ENCODE peak calls at places on chromosomes 11 and 22, in five cellular contexts. One of them, this sample, is unnamed.

GRCh38 chr11:1009371-1009770 is 27.1 kb downstream of the MUC6 start:
- DNase-seq in H1: no peak
- DNase-seq in neuronal stem cell: no peak
- DNase-seq in IMR-90: no peak
- DNase-seq in mesenchymal stem cell: no peak
- DNase-seq in this sample: no peak

GRCh38 chr11:62555464-62556092 is 9.0 kb upstream of the AHNAK start:
- DNase-seq in H1: no peak
- DNase-seq in neuronal stem cell: no peak
- DNase-seq in IMR-90: peak; percentile 30
- DNase-seq in mesenchymal stem cell: no peak
- DNase-seq in this sample: no peak

GRCh38 chr11:8503872-8504491 is 90.0 kb downstream of the STK33 start:
- DNase-seq in H1: no peak
- DNase-seq in neuronal stem cell: no peak
- DNase-seq in IMR-90: no peak
- DNase-seq in mesenchymal stem cell: no peak
- DNase-seq in this sample: no peak

GRCh38 chr11:82902086-82902485 is 550 bp downstream of the DDIAS start:
- DNase-seq in H1: no peak
- DNase-seq in neuronal stem cell: no peak
- DNase-seq in IMR-90: no peak
- DNase-seq in mesenchymal stem cell: no peak
- DNase-seq in this sample: no peak

GRCh38 chr11:66951927-66952337 is 6.3 kb downstream of the PC start:
- DNase-seq in H1: no peak
- DNase-seq in neuronal stem cell: no peak
- DNase-seq in IMR-90: peak; percentile 60
- DNase-seq in mesenchymal stem cell: peak; percentile 64
- DNase-seq in this sample: no peak

GRCh38 chr22:27100789-27101188 is 443.4 kb downstream of the MIAT start:
- DNase-seq in H1: no peak
- DNase-seq in neuronal stem cell: peak; percentile 59
- DNase-seq in IMR-90: peak; percentile 45
- DNase-seq in mesenchymal stem cell: peak; percentile 87
- DNase-seq in this sample: no peak

GRCh38 chr22:25120093-25120561 is 79.5 kb upstream of the CRYBB3 start:
- DNase-seq in H1: no peak
- DNase-seq in neuronal stem cell: peak; percentile 35
- DNase-seq in IMR-90: no peak
- DNase-seq in mesenchymal stem cell: no peak
- DNase-seq in this sample: no peak

GRCh38 chr11:33310720-33311500 is 53.7 kb downstream of the HIPK3 start:
- DNase-seq in H1: peak; percentile 21
- DNase-seq in neuronal stem cell: no peak
- DNase-seq in IMR-90: peak; percentile 20
- DNase-seq in mesenchymal stem cell: peak; percentile 22
- DNase-seq in this sample: peak; percentile 58

GRCh38 chr11:120068114-120068573 is 69.8 kb downstream of the TRIM29 start:
- DNase-seq in H1: no peak
- DNase-seq in neuronal stem cell: no peak
- DNase-seq in IMR-90: peak; percentile 47
- DNase-seq in mesenchymal stem cell: peak; percentile 65
- DNase-seq in this sample: no peak

GRCh38 chr11:11535611-11536010 is 86.2 kb downstream of the GALNT18 start:
- DNase-seq in H1: no peak
- DNase-seq in neuronal stem cell: no peak
- DNase-seq in IMR-90: no peak
- DNase-seq in mesenchymal stem cell: no peak
- DNase-seq in this sample: no peak

GRCh38 chr11:73029408-73029807 is 112.7 kb downstream of the FCHSD2 start:
- DNase-seq in H1: no peak
- DNase-seq in neuronal stem cell: no peak
- DNase-seq in IMR-90: no peak
- DNase-seq in mesenchymal stem cell: no peak
- DNase-seq in this sample: no peak

GRCh38 chr22:45240137-45240809 is 421 bp downstream of the KIAA0930 start:
- DNase-seq in H1: no peak
- DNase-seq in neuronal stem cell: no peak
- DNase-seq in IMR-90: no peak
- DNase-seq in mesenchymal stem cell: peak; percentile 43
- DNase-seq in this sample: no peak

GRCh38 chr11:35163209-35163608 is 24.2 kb downstream of the CD44 start:
- DNase-seq in H1: no peak
- DNase-seq in neuronal stem cell: no peak
- DNase-seq in IMR-90: no peak
- DNase-seq in mesenchymal stem cell: peak; percentile 55
- DNase-seq in this sample: no peak

GRCh38 chr11:35163707-35164496 is 24.9 kb downstream of the CD44 start:
- DNase-seq in H1: no peak
- DNase-seq in neuronal stem cell: no peak
- DNase-seq in IMR-90: peak; percentile 31
- DNase-seq in mesenchymal stem cell: no peak
- DNase-seq in this sample: no peak

GRCh38 chr11:35160248-35160820 is 21.4 kb downstream of the CD44 start:
- DNase-seq in H1: no peak
- DNase-seq in neuronal stem cell: no peak
- DNase-seq in IMR-90: no peak
- DNase-seq in mesenchymal stem cell: no peak
- DNase-seq in this sample: peak; percentile 88

GRCh38 chr11:35160902-35161585 is 22.1 kb downstream of the CD44 start:
- DNase-seq in H1: no peak
- DNase-seq in neuronal stem cell: no peak
- DNase-seq in IMR-90: no peak
- DNase-seq in mesenchymal stem cell: no peak
- DNase-seq in this sample: no peak

DNA sequence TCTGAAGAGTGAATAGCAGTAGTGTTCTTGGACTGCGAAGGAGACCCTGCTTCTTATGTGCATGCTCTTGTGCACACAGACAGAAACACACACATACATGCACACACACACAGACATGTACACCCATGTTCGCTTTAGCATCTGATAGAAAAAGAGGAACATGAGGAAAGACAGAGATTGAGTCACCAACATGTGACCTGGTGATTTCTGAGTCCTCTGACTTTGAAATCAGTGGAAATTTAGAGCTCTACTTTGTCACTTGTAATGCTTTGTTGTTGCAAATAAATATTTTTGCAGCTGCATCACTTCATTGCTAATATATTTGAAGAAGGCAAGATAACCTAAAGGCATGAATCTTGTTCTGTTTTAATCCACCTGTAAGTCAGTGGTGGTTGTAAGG is 23.8 kb downstream of the CD44 start:
- DNase-seq in H1: no peak
- DNase-seq in neuronal stem cell: no peak
- DNase-seq in IMR-90: peak; percentile 47
- DNase-seq in mesenchymal stem cell: peak; percentile 81
- DNase-seq in this sample: peak; percentile 40
- H3K4me3 ChIP-seq in H1: no peak overlapping the region
- H3K4me3 ChIP-seq in neuronal stem cell: no peak overlapping the region
- H3K4me3 ChIP-seq in IMR-90: no peak overlapping the region
- H3K4me3 ChIP-seq in mesenchymal stem cell: no peak overlapping the region
- H3K4me3 ChIP-seq in this sample: no peak overlapping the region

GRCh38 chr22:23534851-23535717 is 45.0 kb downstream of the IGLL1 start:
- DNase-seq in H1: no peak
- DNase-seq in neuronal stem cell: no peak
- DNase-seq in IMR-90: no peak
- DNase-seq in mesenchymal stem cell: no peak
- DNase-seq in this sample: no peak
- H3K23ac ChIP-seq in H1: no peak overlapping the region
- H3K23ac ChIP-seq in neuronal stem cell: peak overlapping the region; percentile 25
- H3K23ac ChIP-seq in IMR-90: no peak overlapping the region
- H3K23ac ChIP-seq in mesenchymal stem cell: no peak overlapping the region
- H3K23ac ChIP-seq in this sample: no peak overlapping the region

DNA sequence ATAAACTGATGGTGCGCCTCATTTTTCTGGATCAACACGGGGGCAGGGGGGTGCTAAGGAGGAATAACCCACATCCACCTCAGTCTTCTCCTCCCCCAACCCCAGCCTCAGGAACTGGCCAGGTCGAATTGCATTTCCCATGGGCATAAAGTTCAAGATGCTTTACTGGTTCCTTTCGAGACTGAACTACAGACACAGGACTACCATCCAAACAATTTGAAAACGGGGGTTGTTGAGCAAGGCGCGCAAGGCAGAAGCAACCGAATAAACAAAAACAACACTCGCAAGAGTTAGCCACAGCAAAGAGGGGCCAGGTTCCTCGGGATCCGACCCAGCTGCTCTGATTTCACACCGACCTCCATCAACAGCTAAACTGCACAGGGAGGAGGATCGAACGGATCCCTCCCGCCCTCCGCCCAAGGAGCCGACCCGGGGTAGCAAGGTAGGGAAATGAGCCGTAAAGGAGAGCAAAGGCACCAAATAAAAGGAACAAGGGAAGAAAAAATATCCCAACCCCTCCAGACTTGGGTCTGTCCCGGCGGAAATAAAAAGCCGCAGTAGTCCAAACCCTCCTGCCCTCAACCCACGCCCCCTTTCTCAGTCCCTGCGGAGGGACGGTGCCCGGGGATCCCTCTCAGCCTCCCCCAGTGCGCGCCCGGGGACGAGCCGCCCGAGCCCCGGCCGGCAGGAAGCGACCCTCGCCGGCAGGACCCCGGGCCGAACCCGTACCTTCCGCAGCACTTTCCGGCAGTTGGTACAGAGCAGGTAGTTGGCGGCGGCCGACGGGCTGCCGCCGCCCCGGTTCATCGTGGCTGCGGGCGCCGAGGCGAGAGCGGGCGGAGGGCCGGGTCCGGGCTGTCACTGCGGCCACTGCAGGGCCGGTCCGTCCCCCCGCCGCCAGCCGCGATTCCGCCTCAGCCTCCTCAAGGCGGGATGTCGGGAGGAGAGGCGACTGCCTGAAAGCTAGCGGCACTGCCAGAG is 658 bp downstream of the SESN3 start:
- DNase-seq in H1: no peak
- DNase-seq in neuronal stem cell: peak; percentile 21
- DNase-seq in IMR-90: no peak
- DNase-seq in mesenchymal stem cell: peak; percentile 52
- DNase-seq in this sample: peak; percentile 14
- H3K14ac ChIP-seq in H1: no peak overlapping the region
- H3K14ac ChIP-seq in neuronal stem cell: no peak overlapping the region
- H3K14ac ChIP-seq in IMR-90: no peak overlapping the region
- H3K14ac ChIP-seq in mesenchymal stem cell: peak overlapping the region; percentile 94
- H3K14ac ChIP-seq in this sample: peak overlapping the region; percentile 81

GRCh38 chr22:30204015-30204741 is 42.4 kb downstream of the LIF start:
- DNase-seq in H1: no peak
- DNase-seq in neuronal stem cell: no peak
- DNase-seq in IMR-90: no peak
- DNase-seq in mesenchymal stem cell: no peak
- DNase-seq in this sample: no peak
- H3K4me3 ChIP-seq in H1: no peak overlapping the region
- H3K4me3 ChIP-seq in neuronal stem cell: no peak overlapping the region
- H3K4me3 ChIP-seq in IMR-90: no peak overlapping the region
- H3K4me3 ChIP-seq in mesenchymal stem cell: no peak overlapping the region
- H3K4me3 ChIP-seq in this sample: no peak overlapping the region

GRCh38 chr11:64035081-64035524 is 628 bp upstream of the FLRT1 start:
- DNase-seq in H1: no peak
- DNase-seq in neuronal stem cell: no peak
- DNase-seq in IMR-90: no peak
- DNase-seq in mesenchymal stem cell: no peak
- DNase-seq in this sample: no peak
- H3K23ac ChIP-seq in H1: no peak overlapping the region
- H3K23ac ChIP-seq in neuronal stem cell: no peak overlapping the region
- H3K23ac ChIP-seq in IMR-90: peak overlapping the region; percentile 47
- H3K23ac ChIP-seq in mesenchymal stem cell: peak overlapping the region; percentile 18
- H3K23ac ChIP-seq in this sample: no peak overlapping the region

DNA sequence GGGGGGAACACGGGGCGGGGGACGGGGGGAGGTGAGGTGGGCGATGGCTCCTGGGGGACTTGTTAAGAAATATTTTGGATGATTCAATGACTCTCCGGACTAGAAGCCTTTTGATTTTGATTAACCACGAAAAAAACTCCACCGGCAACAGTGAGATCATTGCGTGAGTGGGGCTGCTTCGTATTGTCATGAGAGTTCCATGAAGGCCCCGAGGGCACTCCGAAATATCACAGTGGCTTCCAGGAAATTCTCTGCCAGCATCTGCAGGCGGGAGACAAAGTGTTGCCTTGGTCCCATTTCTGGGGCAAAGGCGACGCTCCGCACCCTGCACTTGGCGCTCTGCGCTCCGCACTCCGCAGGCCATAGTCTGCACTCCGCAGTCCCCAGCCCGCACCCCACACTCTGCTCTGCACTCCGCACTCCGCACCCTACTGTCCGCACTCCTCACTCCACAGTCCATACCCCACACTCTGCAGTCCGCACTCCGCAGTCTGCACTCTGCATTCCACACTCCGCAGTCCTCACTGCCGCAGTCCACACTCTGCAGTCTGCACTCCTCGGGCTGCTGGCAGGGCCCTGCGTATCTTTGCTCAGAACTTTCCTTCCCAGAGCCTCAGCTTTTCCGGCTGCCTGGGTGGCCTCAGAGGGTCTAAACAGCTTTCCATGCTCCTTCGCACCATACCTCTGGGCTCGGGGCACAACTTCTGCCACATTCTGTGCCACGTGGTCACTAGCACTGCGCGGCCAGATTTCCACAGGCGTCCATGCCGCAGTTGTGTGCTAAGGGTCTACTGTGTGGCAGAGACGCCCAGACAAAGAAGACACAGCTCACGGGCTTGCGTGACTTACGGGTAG is 61.1 kb downstream of the LINC01488 start:
- DNase-seq in H1: no peak
- DNase-seq in neuronal stem cell: no peak
- DNase-seq in IMR-90: no peak
- DNase-seq in mesenchymal stem cell: no peak
- DNase-seq in this sample: peak; percentile 24
- H3K14ac ChIP-seq in H1: no peak overlapping the region
- H3K14ac ChIP-seq in neuronal stem cell: peak overlapping the region; percentile 39
- H3K14ac ChIP-seq in IMR-90: no peak overlapping the region
- H3K14ac ChIP-seq in mesenchymal stem cell: no peak overlapping the region
- H3K14ac ChIP-seq in this sample: no peak overlapping the region

GRCh38 chr11:2384723-2385041 is 7.6 kb downstream of the CD81 start:
- DNase-seq in H1: no peak
- DNase-seq in neuronal stem cell: no peak
- DNase-seq in IMR-90: no peak
- DNase-seq in mesenchymal stem cell: no peak
- DNase-seq in this sample: no peak

GRCh38 chr11:2387266-2387982 is 10.3 kb downstream of the CD81 start:
- DNase-seq in H1: no peak
- DNase-seq in neuronal stem cell: no peak
- DNase-seq in IMR-90: peak; percentile 52
- DNase-seq in mesenchymal stem cell: peak; percentile 47
- DNase-seq in this sample: no peak

GRCh38 chr11:2388431-2389024 is 11.4 kb downstream of the CD81 start:
- DNase-seq in H1: no peak
- DNase-seq in neuronal stem cell: no peak
- DNase-seq in IMR-90: no peak
- DNase-seq in mesenchymal stem cell: no peak
- DNase-seq in this sample: no peak

GRCh38 chr11:2385156-2386151 is 8.3 kb downstream of the CD81 start:
- DNase-seq in H1: no peak
- DNase-seq in neuronal stem cell: no peak
- DNase-seq in IMR-90: no peak
- DNase-seq in mesenchymal stem cell: no peak
- DNase-seq in this sample: no peak

GRCh38 chr11:2386591-2386990 is 9.5 kb downstream of the CD81 start:
- DNase-seq in H1: no peak
- DNase-seq in neuronal stem cell: no peak
- DNase-seq in IMR-90: no peak
- DNase-seq in mesenchymal stem cell: no peak
- DNase-seq in this sample: no peak
- H3K4me3 ChIP-seq in H1: no peak overlapping the region
- H3K4me3 ChIP-seq in neuronal stem cell: no peak overlapping the region
- H3K4me3 ChIP-seq in IMR-90: no peak overlapping the region
- H3K4me3 ChIP-seq in mesenchymal stem cell: no peak overlapping the region
- H3K4me3 ChIP-seq in this sample: no peak overlapping the region